ENCODE peak calls at places on chromosomes 3 and 15, in eight cellular contexts. W, X, U, F, E, M, H and Y are unnamed samples.

GRCh38 chr15:41730543-41730942 is 43.7 kb upstream of the MAPKBP1 start:
- DNase-seq in X (no peak), H (no peak), U (no peak), W (no peak), F (no peak), M (no peak), E (no peak), Y (no peak)

GRCh38 chr3:31250116-31250813 is 282.5 kb upstream of the STT3B start:
- DNase-seq in E (no peak), M (no peak), X (no peak), F (no peak), W (no peak), U (peak; percentile 31), H (peak; percentile 76), Y (no peak)

GRCh38 chr3:141578197-141578596 is 91.4 kb downstream of the RASA2 start:
- DNase-seq in X (no peak), E (no peak), U (no peak), M (no peak), F (no peak), H (peak; percentile 28), W (no peak), Y (no peak)

GRCh38 chr3:115667175-115668065 is 44.1 kb downstream of the GAP43 start:
- DNase-seq in H (no peak), F (no peak), X (peak; percentile 47), M (no peak), U (no peak), E (peak; percentile 25), W (no peak), Y (no peak)

GRCh38 chr15:56053046-56053400 is 59.6 kb upstream of the NEDD4 start:
- DNase-seq in H (no peak), W (no peak), U (no peak), X (no peak), E (no peak), M (no peak), F (no peak), Y (no peak)

GRCh38 chr3:50604628-50605588 is 6.7 kb downstream of the CISH start:
- DNase-seq in H (no peak), W (peak; percentile 87), E (no peak), M (no peak), U (no peak), X (no peak), F (no peak), Y (no peak)

GRCh38 chr3:56089739-56090138 is 378.5 kb downstream of the ERC2 start:
- DNase-seq in U (no peak), H (no peak), W (no peak), E (no peak), F (no peak), M (no peak), X (no peak), Y (no peak)

GRCh38 chr3:50708620-50709019 is 33.9 kb downstream of the DOCK3 start:
- DNase-seq in X (no peak), M (no peak), H (no peak), E (no peak), F (no peak), W (no peak), U (no peak), Y (no peak)

GRCh38 chr3:149375164-149375823 is 2.2 kb downstream of the TM4SF1 start:
- DNase-seq in H (no peak), U (no peak), F (no peak), M (no peak), W (no peak), X (no peak), E (no peak), Y (no peak)

GRCh38 chr3:93910085-93910484 is 63.6 kb downstream of the PROS1 start:
- DNase-seq in W (no peak), X (no peak), M (no peak), H (no peak), F (no peak), E (no peak), U (no peak), Y (no peak)

GRCh38 chr3:34013818-34014576 is 215.6 kb downstream of the PDCD6IP start:
- DNase-seq in E (no peak), F (no peak), H (no peak), W (no peak), U (no peak), X (no peak), M (no peak), Y (no peak)

GRCh38 chr3:184453296-184453695 is 73.4 kb downstream of the CHRD start:
- DNase-seq in F (no peak), U (no peak), M (no peak), X (no peak), W (no peak), H (no peak), E (no peak), Y (no peak)

GRCh38 chr3:12479919-12480425 is 4.3 kb upstream of the TSEN2 start:
- DNase-seq in H (peak; percentile 37), M (no peak), X (peak; percentile 42), U (peak; percentile 62), W (peak; percentile 78), F (no peak), E (peak; percentile 81), Y (no peak)

GRCh38 chr3:157201648-157202278 is 41.8 kb upstream of the CCNL1 start:
- DNase-seq in F (no peak), W (no peak), U (peak; percentile 42), M (peak; percentile 17), E (peak; percentile 33), X (peak; percentile 50), H (peak; percentile 44), Y (no peak)

GRCh38 chr3:46236294-46237054 is 5.8 kb upstream of the CCR3 start:
- DNase-seq in X (no peak), E (no peak), U (no peak), W (no peak), M (no peak), H (no peak), F (no peak), Y (no peak)

GRCh38 chr3:69309810-69310209 is 76.1 kb downstream of the FRMD4B start:
- DNase-seq in E (peak; percentile 46), M (peak; percentile 32), H (peak; percentile 64), U (peak; percentile 35), F (no peak), X (peak; percentile 42), W (no peak), Y (no peak)

GRCh38 chr3:182464513-182465145 is 328.7 kb upstream of the ATP11B start:
- DNase-seq in E (peak; percentile 69), X (no peak), F (no peak), H (no peak), W (no peak), U (no peak), M (no peak), Y (no peak)

GRCh38 chr15:88634449-88634848 is 4.4 kb upstream of the ISG20 start:
- DNase-seq in H (no peak), W (no peak), X (no peak), E (no peak), U (peak; percentile 57), M (no peak), F (no peak), Y (no peak)

GRCh38 chr3:44001072-44001471 is 240.6 kb upstream of the TOPAZ1 start:
- DNase-seq in H (no peak), M (no peak), X (peak; percentile 10), E (no peak), F (no peak), U (no peak), W (no peak), Y (no peak)

GRCh38 chr3:38545983-38546382 is 49.8 kb downstream of the EXOG start:
- DNase-seq in W (no peak), U (no peak), E (no peak), M (no peak), F (no peak), H (no peak), X (no peak), Y (no peak)
- TF ChIP-seq CTCF in W (no peak), U (no peak), E (no peak), M (no peak), F (no peak), H (no peak), X (no peak), Y (no peak)

DNA sequence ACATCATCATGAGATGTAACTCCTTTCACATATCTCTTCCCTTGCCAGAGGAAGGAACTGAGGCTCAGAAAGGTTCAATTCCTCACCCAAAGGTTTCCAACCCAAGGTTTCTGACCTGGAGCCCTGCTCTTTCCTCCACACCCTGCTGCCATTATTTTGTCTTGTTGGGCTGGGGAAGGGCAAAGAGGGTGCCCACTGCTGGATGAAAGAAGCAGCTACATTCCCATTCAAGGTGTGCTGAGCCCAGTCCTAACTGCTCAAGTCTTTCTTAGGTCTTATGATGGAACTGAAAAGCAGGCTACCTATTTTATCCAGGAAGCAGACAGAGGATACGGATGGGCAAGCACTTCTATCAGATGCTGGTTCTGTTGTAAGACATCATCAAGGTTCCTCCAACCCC is 258.0 kb upstream of the CTDSPL start:
- DNase-seq in W (no peak), U (no peak), X (no peak), H (no peak), F (no peak), E (no peak), M (no peak), Y (no peak)
- TF ChIP-seq CTCF in W (no peak), U (no peak), X (no peak), H (no peak), F (no peak), E (peak; percentile 25), M (no peak), Y (no peak)

DNA sequence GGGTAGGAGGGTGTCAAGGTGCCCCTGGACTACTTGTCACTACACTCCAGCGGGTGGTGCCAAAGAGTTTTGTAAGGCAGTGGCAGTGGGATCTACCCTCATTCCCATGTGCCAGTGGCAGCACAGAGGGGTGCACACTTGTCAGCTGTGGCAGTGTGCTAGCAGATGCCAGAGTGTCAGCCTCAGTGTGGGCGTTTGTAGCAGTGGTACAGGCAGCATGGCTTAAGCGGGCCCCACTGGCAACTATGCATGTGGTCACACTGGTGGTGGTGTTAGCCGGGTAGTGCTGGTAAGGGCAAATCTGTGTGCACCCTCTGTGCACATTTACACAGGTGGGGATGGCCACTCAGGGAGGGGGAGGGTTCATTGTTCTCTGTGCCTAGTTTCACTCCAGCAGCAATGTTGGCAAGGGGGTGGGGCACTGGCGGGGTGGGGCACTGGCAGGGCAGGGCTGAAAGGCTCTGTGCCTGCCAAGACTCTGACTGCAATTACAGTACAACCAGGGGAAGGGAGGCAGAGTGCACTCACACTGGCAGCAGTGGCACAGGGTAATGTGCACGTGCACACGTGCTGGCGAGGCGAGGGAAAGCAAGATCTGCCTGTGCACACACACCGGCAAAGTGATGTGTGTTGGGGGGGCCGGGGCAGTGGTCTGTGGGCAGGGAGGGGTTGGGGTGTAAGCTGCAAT is 31.8 kb downstream of the MYO9A start:
- DNase-seq in E (no peak), X (no peak), W (peak; percentile 55), H (no peak), F (peak; percentile 40), U (no peak), M (no peak), Y (no peak)
- TF ChIP-seq CTCF in E (no peak), X (no peak), W (no peak), H (no peak), F (no peak), U (no peak), M (no peak), Y (no peak)

GRCh38 chr3:153596402-153596801 is 434.4 kb downstream of the RAP2B start:
- DNase-seq in E (no peak), W (no peak), H (no peak), X (no peak), M (no peak), F (no peak), U (peak; percentile 23), Y (no peak)

GRCh38 chr3:153599685-153600084 is 437.7 kb downstream of the RAP2B start:
- DNase-seq in E (no peak), F (peak; percentile 29), H (peak; percentile 81), W (peak; percentile 51), X (peak; percentile 95), U (no peak), M (peak; percentile 71), Y (no peak)

GRCh38 chr3:153591566-153592221 is 429.7 kb downstream of the RAP2B start:
- DNase-seq in X (no peak), H (no peak), E (no peak), W (no peak), M (no peak), U (no peak), F (no peak), Y (no peak)

GRCh38 chr3:153595186-153595815 is 433.3 kb downstream of the RAP2B start:
- DNase-seq in F (no peak), U (peak; percentile 35), E (peak; percentile 36), H (peak; percentile 38), M (peak; percentile 18), X (peak; percentile 65), W (no peak), Y (no peak)
- TF ChIP-seq CTCF in F (peak; percentile 36), U (peak; percentile 73), E (peak; percentile 67), H (peak; percentile 80), M (peak; percentile 77), X (peak; percentile 89), W (no peak), Y (peak; percentile 44)